ENCODE peak calls at places on chromosomes 1 and 21, in seven cellular contexts. One of them, this sample, is unnamed.
A peak's percentile ranks its signal among the peaks of the same experiment; 100 is the strongest.

GRCh38 chr21:45635271-45636151 is 8.0 kb upstream of the PCBP3 start:
- DNase-seq in NCI-H510A: no peak
- DNase-seq in T47D: no peak
- DNase-seq in adrenal gland: no peak
- DNase-seq in sigmoid colon: no peak
- DNase-seq in NCI-H2107: no peak
- DNase-seq in HTR-8/SVneo: no peak
- DNase-seq in this sample: no peak

GRCh38 chr1:155003766-155004351 is 1.3 kb downstream of the ZBTB7B start:
- DNase-seq in NCI-H510A: no peak
- DNase-seq in sigmoid colon: peak; percentile 92
- DNase-seq in T47D: peak; percentile 72
- DNase-seq in HTR-8/SVneo: peak; percentile 55
- DNase-seq in adrenal gland: peak; percentile 87
- DNase-seq in NCI-H2107: no peak
- DNase-seq in this sample: no peak

GRCh38 chr1:61612600-61612999 is 112.3 kb downstream of the TM2D1 start:
- DNase-seq in NCI-H2107: no peak
- DNase-seq in NCI-H510A: no peak
- DNase-seq in HTR-8/SVneo: no peak
- DNase-seq in T47D: no peak
- DNase-seq in sigmoid colon: no peak
- DNase-seq in adrenal gland: no peak
- DNase-seq in this sample: no peak

GRCh38 chr1:212587304-212588136 is 21.0 kb upstream of the ATF3 start:
- DNase-seq in NCI-H2107: no peak
- DNase-seq in sigmoid colon: no peak
- DNase-seq in T47D: no peak
- DNase-seq in NCI-H510A: no peak
- DNase-seq in HTR-8/SVneo: no peak
- DNase-seq in adrenal gland: no peak
- DNase-seq in this sample: no peak

GRCh38 chr1:237011432-237011831 is 7.2 kb upstream of the MT1HL1 start:
- DNase-seq in NCI-H510A: no peak
- DNase-seq in NCI-H2107: no peak
- DNase-seq in sigmoid colon: no peak
- DNase-seq in adrenal gland: no peak
- DNase-seq in T47D: no peak
- DNase-seq in HTR-8/SVneo: no peak
- DNase-seq in this sample: no peak

GRCh38 chr1:226675720-226676357 is 63.2 kb downstream of the ITPKB start:
- DNase-seq in NCI-H2107: no peak
- DNase-seq in adrenal gland: no peak
- DNase-seq in sigmoid colon: peak; percentile 38
- DNase-seq in HTR-8/SVneo: no peak
- DNase-seq in T47D: no peak
- DNase-seq in NCI-H510A: no peak
- DNase-seq in this sample: no peak

GRCh38 chr1:110007045-110007444 is 22.5 kb downstream of the AHCYL1 start:
- DNase-seq in T47D: no peak
- DNase-seq in adrenal gland: no peak
- DNase-seq in sigmoid colon: no peak
- DNase-seq in NCI-H2107: no peak
- DNase-seq in HTR-8/SVneo: no peak
- DNase-seq in NCI-H510A: no peak
- DNase-seq in this sample: no peak

GRCh38 chr1:224402472-224403035 is 32.0 kb downstream of the WDR26 start:
- DNase-seq in NCI-H510A: no peak
- DNase-seq in sigmoid colon: no peak
- DNase-seq in adrenal gland: no peak
- DNase-seq in NCI-H2107: no peak
- DNase-seq in T47D: no peak
- DNase-seq in HTR-8/SVneo: no peak
- DNase-seq in this sample: no peak

GRCh38 chr1:152932170-152932811 is 14.7 kb upstream of the SPRR5 start:
- DNase-seq in HTR-8/SVneo: no peak
- DNase-seq in sigmoid colon: no peak
- DNase-seq in adrenal gland: no peak
- DNase-seq in T47D: no peak
- DNase-seq in NCI-H510A: no peak
- DNase-seq in NCI-H2107: no peak
- DNase-seq in this sample: no peak

GRCh38 chr1:75529488-75529887 is 81.4 kb downstream of the SLC44A5 start:
- DNase-seq in T47D: no peak
- DNase-seq in NCI-H510A: no peak
- DNase-seq in sigmoid colon: no peak
- DNase-seq in HTR-8/SVneo: no peak
- DNase-seq in adrenal gland: no peak
- DNase-seq in NCI-H2107: no peak
- DNase-seq in this sample: no peak

GRCh38 chr1:54273092-54273836 is 73.3 kb downstream of the MRPL37 start:
- DNase-seq in NCI-H2107: no peak
- DNase-seq in adrenal gland: peak; percentile 96
- DNase-seq in T47D: no peak
- DNase-seq in sigmoid colon: peak; percentile 96
- DNase-seq in HTR-8/SVneo: no peak
- DNase-seq in NCI-H510A: peak; percentile 88
- DNase-seq in this sample: peak; percentile 81

GRCh38 chr1:72063364-72063763 is 219.0 kb downstream of the NEGR1 start:
- DNase-seq in NCI-H2107: no peak
- DNase-seq in T47D: no peak
- DNase-seq in NCI-H510A: no peak
- DNase-seq in HTR-8/SVneo: no peak
- DNase-seq in adrenal gland: no peak
- DNase-seq in sigmoid colon: no peak
- DNase-seq in this sample: no peak

GRCh38 chr1:1984560-1985070 is 19.0 kb downstream of the CFAP74 start:
- DNase-seq in sigmoid colon: no peak
- DNase-seq in HTR-8/SVneo: no peak
- DNase-seq in NCI-H510A: no peak
- DNase-seq in adrenal gland: no peak
- DNase-seq in NCI-H2107: no peak
- DNase-seq in T47D: no peak
- DNase-seq in this sample: no peak

GRCh38 chr1:241208910-241209414 is 148.0 kb downstream of the RGS7 start:
- DNase-seq in HTR-8/SVneo: no peak
- DNase-seq in sigmoid colon: no peak
- DNase-seq in adrenal gland: peak; percentile 88
- DNase-seq in T47D: no peak
- DNase-seq in NCI-H2107: no peak
- DNase-seq in NCI-H510A: peak; percentile 15
- DNase-seq in this sample: no peak